ENCODE peak calls at places on chromosome 10, in five cellular contexts. C is HepG2, E is SK-N-SH, M is K562, S is GM12878. O is an unnamed sample.
A peak's percentile ranks its signal among the peaks of the same experiment; 100 is the strongest.

GRCh38 chr10:6504296-6504695 is 75.8 kb downstream of the PRKCQ start:
- DNase-seq in M (no peak), C (no peak), S (no peak), E (no peak), O (no peak)

GRCh38 chr10:43322769-43323168 is 48.7 kb upstream of the FXYD4 start:
- DNase-seq in S (no peak), E (peak; percentile 96), M (peak; percentile 91), C (no peak), O (no peak)

GRCh38 chr10:8404721-8405120 is 350.2 kb downstream of the GATA3 start:
- DNase-seq in E (no peak), C (no peak), S (peak; percentile 21), M (no peak), O (no peak)

GRCh38 chr10:17599089-17599488 is 18.1 kb downstream of the HACD1 start:
- DNase-seq in E (peak; percentile 13), C (no peak), S (no peak), M (peak; percentile 55), O (peak; percentile 13)

GRCh38 chr10:104614245-104614831 is 26.8 kb upstream of the SORCS3 start:
- DNase-seq in E (peak; percentile 52), C (peak; percentile 17), S (no peak), M (peak; percentile 47), O (peak; percentile 29)

GRCh38 chr10:91724933-91725332 is 73.3 kb upstream of the TNKS2 start:
- DNase-seq in E (no peak), C (no peak), M (no peak), S (no peak), O (no peak)

GRCh38 chr10:37860494-37861190 is 3.2 kb upstream of the ZNF248 start:
- DNase-seq in M (no peak), C (peak; percentile 27), S (no peak), E (no peak), O (no peak)

GRCh38 chr10:43350686-43351085 is 20.8 kb upstream of the FXYD4 start:
- DNase-seq in C (no peak), E (peak; percentile 49), S (no peak), M (no peak), O (no peak)

GRCh38 chr10:113187066-113187777 is 237.2 kb downstream of the TCF7L2 start:
- DNase-seq in M (no peak), S (no peak), C (peak; percentile 26), E (peak; percentile 77), O (no peak)

GRCh38 chr10:110679633-110680472 is 35.7 kb downstream of the RBM20 start:
- DNase-seq in E (peak; percentile 74), M (no peak), C (no peak), S (no peak), O (no peak)

GRCh38 chr10:132696728-132697567 is 89.0 kb downstream of the NKX6-2 start:
- DNase-seq in E (no peak), S (no peak), C (no peak), M (no peak), O (no peak)

GRCh38 chr10:84340632-84341537 is 12.5 kb downstream of the CCSER2 start:
- DNase-seq in E (no peak), C (no peak), S (no peak), M (no peak), O (no peak)
- TF ChIP-seq ZBTB33 in E (no peak), C (no peak), S (no peak), M (no peak), O (no peak)

DNA sequence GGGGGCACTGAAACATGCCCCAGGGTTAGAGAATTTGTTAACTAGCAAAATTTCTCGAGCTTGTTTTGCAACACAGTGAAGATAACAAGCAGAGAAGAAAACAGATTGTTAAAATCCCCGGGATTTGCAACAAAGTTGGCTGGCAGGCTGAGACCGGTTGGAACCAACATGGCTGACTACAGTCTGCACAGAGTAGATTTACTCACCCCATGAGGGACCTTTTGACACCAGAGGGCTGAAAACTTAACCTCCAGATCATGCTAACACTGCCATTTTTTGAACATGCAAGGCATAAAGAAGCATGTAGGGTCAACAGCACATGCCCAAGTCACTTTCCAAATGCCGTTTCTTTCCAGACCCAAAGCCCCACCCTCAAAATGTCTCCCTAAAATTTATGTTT is 95.2 kb upstream of the TMEM26 start:
- DNase-seq in C (no peak), E (no peak), S (no peak), M (no peak), O (no peak)
- TF ChIP-seq ZBTB33 in C (no peak), E (no peak), S (no peak), M (no peak), O (no peak)

GRCh38 chr10:114308470-114309110 is 69.5 kb downstream of the VWA2 start:
- DNase-seq in C (no peak), S (no peak), M (no peak), E (no peak), O (no peak)

GRCh38 chr10:114305521-114305925 is 66.5 kb downstream of the VWA2 start:
- DNase-seq in M (no peak), C (no peak), E (no peak), S (no peak), O (no peak)

GRCh38 chr10:114304566-114305421 is 65.7 kb downstream of the VWA2 start:
- DNase-seq in C (no peak), E (peak; percentile 90), S (no peak), M (no peak), O (no peak)

GRCh38 chr10:114307731-114308130 is 68.7 kb downstream of the VWA2 start:
- DNase-seq in M (no peak), S (no peak), E (no peak), C (no peak), O (no peak)

DNA sequence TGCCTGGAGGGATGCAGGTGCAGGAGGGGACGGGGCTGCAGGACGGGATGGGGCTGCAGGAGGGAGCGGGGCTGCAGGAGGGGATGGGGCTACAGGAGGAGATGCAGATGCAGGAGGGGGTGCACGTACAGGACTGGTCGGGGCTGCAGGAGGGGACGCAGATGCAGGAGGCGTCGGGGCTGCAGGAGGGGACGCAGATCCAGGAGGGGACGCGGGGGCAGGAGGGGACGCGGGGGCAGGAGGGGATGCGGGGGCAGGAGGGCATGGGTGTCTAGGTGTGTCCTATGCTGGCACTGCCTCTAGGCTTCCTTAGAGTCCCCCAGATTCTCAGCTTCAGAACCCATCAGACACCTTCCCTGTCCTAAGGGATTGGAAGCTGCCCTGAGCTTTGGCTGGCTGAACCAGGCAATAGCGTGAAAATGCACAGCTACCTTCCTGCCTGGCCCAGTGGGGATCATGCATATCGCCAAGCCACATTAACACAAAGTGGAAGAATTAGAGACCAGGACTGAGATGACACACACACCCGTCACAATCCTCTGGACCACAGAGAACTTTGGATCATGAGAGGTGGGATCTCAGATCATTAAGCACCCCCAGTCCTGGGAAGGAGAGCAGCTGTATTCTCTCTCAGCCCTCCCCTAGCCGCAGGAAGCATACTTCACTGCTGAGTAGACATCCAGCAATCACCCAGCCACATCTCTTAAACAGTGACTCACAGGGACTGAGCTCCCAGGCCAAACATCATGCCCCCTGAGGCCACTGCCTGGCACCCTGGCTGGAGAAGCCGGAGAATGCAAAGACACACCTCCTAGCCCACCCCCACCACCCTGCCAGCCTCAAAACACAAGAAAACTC is 67.3 kb downstream of the VWA2 start:
- DNase-seq in E (no peak), C (no peak), M (no peak), S (no peak), O (no peak)
- TF ChIP-seq ZBTB33 in E (no peak), C (no peak), M (no peak), S (no peak), O (no peak)

GRCh38 chr10:80154626-80154977 is 22.1 kb downstream of the PLAC9 start:
- DNase-seq in E (no peak), M (no peak), C (no peak), S (no peak), O (no peak)
- TF ChIP-seq ZBTB33 in E (no peak), M (no peak), C (no peak), S (no peak), O (no peak)

GRCh38 chr10:31138026-31138553 is 106.4 kb upstream of the ZNF438 start:
- DNase-seq in M (no peak), E (no peak), C (no peak), S (no peak), O (no peak)
- TF ChIP-seq ZBTB33 in M (no peak), E (no peak), C (no peak), S (no peak), O (no peak)